ENCODE peak calls at places on chromosomes 11 and 22, in four cellular contexts. T, A, D and B are unnamed samples. For H3K27me3, the result is how much of the 10 kb centered on the place peaks cover.

GRCh38 chr11:128125723-128126122 is 461.6 kb downstream of the ETS1 start:
- DNase-seq in D (no peak), T (no peak), A (no peak), B (no peak)

GRCh38 chr11:20031155-20032001 is 128.9 kb downstream of the DBX1 start:
- DNase-seq in T (peak), A (peak), D (no peak), B (no peak)

GRCh38 chr11:10727259-10727851 is 23.7 kb upstream of the CTR9 start:
- DNase-seq in T (no peak), D (no peak), A (no peak), B (no peak)

GRCh38 chr11:64916040-64916847 is 765 bp downstream of the ATG2A start:
- DNase-seq in T (peak), D (peak), A (peak), B (peak)

GRCh38 chr22:44628273-44628672 is 73.7 kb upstream of the PRR5 start:
- DNase-seq in A (no peak), D (no peak), T (no peak), B (no peak)

GRCh38 chr11:122863704-122864326 is 18.7 kb upstream of the JHY start:
- DNase-seq in D (no peak), T (peak), A (peak), B (peak)

GRCh38 chr22:42299586-42300285 is 29.3 kb upstream of the TCF20 start:
- DNase-seq in T (no peak), D (peak), A (peak), B (peak)

GRCh38 chr11:1482581-1483444 is 3.8 kb downstream of the MOB2 start:
- DNase-seq in D (no peak), A (peak), T (no peak), B (peak)

GRCh38 chr22:25111579-25112517 is 87.8 kb upstream of the CRYBB3 start:
- DNase-seq in D (no peak), T (peak), A (peak), B (no peak)

GRCh38 chr11:123653405-123653996 is 923 bp downstream of the SCN3B start:
- DNase-seq in D (no peak), T (no peak), A (no peak), B (no peak)

GRCh38 chr11:132941761-132942160 is 590.5 kb downstream of the OPCML start:
- DNase-seq in D (no peak), A (no peak), T (no peak), B (no peak)

GRCh38 chr11:132943325-132943736 is 589.0 kb downstream of the OPCML start:
- DNase-seq in T (no peak), D (no peak), A (no peak), B (no peak)

GRCh38 chr11:132942611-132943324 is 589.5 kb downstream of the OPCML start:
- DNase-seq in T (no peak), A (peak), D (no peak), B (peak)

GRCh38 chr11:132943737-132944556 is 588.4 kb downstream of the OPCML start:
- DNase-seq in T (no peak), D (no peak), A (peak), B (peak)

GRCh38 chr11:132944557-132944920 is 587.8 kb downstream of the OPCML start:
- DNase-seq in D (no peak), T (no peak), A (peak), B (peak)
- H3K27me3 ChIP-seq in D (under half), T (under half), A (half or more), B (under half)

GRCh38 chr11:115721309-115722007 is 217.2 kb upstream of the CADM1 start:
- DNase-seq in T (no peak), D (no peak), A (peak), B (no peak)
- H3K27me3 ChIP-seq in T (under half), D (under half), A (under half), B (under half)

GRCh38 chr22:19716041-19716828 is 1.9 kb downstream of the SEPTIN5 start:
- DNase-seq in T (no peak), D (no peak), A (no peak), B (peak)
- H3K27me3 ChIP-seq in T (under half), D (under half), A (half or more), B (half or more)

DNA sequence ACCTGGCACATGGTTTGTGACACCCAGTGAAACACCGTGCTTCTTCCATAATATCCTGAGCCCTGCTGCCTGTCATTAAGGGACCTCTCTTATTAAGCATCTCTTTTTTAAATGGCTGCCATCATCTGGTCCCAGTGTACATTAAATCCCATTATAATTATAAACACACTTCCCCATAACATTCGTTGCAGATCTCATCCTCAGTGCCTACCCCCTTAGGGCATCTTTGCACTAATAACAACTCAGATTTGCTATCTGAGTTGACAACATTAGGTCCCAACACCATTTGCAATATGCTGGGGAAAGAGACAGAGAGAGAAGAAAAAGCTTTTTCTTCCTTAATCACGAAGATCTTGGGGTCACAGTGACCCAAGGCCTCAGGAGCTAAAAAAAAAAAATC is 4.7 kb upstream of the ZBTB16 start:
- DNase-seq in T (no peak), A (no peak), D (no peak), B (no peak)
- H3K27me3 ChIP-seq in T (under half), A (half or more), D (under half), B (under half)

DNA sequence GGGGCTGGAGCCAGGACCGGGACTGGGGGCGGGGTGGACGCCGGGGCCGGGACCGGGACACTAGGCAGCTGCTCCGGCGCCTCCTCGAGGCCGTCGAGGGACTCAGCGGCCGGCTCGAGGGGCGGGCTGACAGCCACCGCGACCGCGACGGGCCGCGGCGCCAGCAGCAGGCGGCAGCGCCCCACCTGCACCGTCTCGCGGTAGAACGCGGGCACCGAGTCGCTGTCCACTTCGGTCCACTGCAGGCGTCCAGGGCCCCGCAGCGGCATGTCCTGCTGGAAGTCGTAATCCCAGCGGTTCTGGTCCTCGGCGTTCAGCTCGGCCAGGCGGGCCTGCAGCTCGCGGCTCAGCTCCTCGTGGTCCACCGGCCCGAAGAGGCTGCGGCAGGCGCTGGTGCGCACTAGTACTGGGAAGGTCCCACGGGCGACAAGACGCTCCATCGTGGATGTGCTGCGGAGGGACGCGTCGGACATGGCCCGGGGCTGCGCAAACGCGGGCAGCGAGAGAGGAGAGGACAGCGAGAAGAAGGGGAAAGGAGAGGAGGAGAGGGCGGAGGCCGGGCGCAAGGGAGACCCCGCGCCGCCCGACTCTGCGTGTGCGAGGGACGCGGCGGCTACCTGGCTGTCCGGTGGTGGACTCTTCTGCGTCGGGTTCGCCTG is 429 bp downstream of the CDKN1C start:
- DNase-seq in A (peak), D (no peak), T (peak), B (peak)
- H3K27me3 ChIP-seq in A (under half), D (under half), T (under half), B (under half)

GRCh38 chr11:113951487-113951886 is 23.4 kb upstream of the HTR3A start:
- DNase-seq in A (peak), D (no peak), T (no peak), B (no peak)
- H3K27me3 ChIP-seq in A (under half), D (under half), T (under half), B (under half)

GRCh38 chr11:112302226-112302868 is 41.7 kb upstream of the PLET1 start:
- DNase-seq in D (no peak), A (no peak), T (no peak), B (no peak)
- H3K27me3 ChIP-seq in D (under half), A (under half), T (under half), B (under half)